ENCODE peak calls at places on chromosome 6, in seven cellular contexts. One of them, this sample, is unnamed. For H3K9me3, the result is how much of the 10 kb centered on the place peaks cover.

GRCh38 chr6:100617633-100618348 is 153.1 kb upstream of the SIM1 start:
- DNase-seq in HepG2: no peak
- DNase-seq in stomach: no peak
- DNase-seq in transverse colon: no peak
- DNase-seq in A549: peak
- DNase-seq in GM12878: no peak
- DNase-seq in tibial nerve: no peak
- DNase-seq in this sample: no peak

GRCh38 chr6:50602191-50602810 is 111.0 kb upstream of the TFAP2D start:
- DNase-seq in HepG2: peak
- DNase-seq in stomach: no peak
- DNase-seq in transverse colon: no peak
- DNase-seq in A549: peak
- DNase-seq in GM12878: no peak
- DNase-seq in tibial nerve: no peak
- DNase-seq in this sample: no peak

GRCh38 chr6:31158140-31158862 is at the start of gene TCF19:
- DNase-seq in HepG2: peak
- DNase-seq in stomach: peak
- DNase-seq in transverse colon: peak
- DNase-seq in A549: peak
- DNase-seq in GM12878: peak
- DNase-seq in tibial nerve: peak
- DNase-seq in this sample: peak

GRCh38 chr6:158708239-158708638 is 58.4 kb downstream of the SYTL3 start:
- DNase-seq in HepG2: no peak
- DNase-seq in stomach: peak
- DNase-seq in transverse colon: no peak
- DNase-seq in A549: no peak
- DNase-seq in GM12878: no peak
- DNase-seq in tibial nerve: no peak
- DNase-seq in this sample: peak

GRCh38 chr6:617485-618100 is 39.3 kb downstream of the HUS1B start:
- DNase-seq in HepG2: no peak
- DNase-seq in stomach: no peak
- DNase-seq in transverse colon: no peak
- DNase-seq in A549: peak
- DNase-seq in GM12878: no peak
- DNase-seq in tibial nerve: no peak
- DNase-seq in this sample: no peak

GRCh38 chr6:110098511-110099116 is 80.9 kb downstream of the WASF1 start:
- DNase-seq in HepG2: peak
- DNase-seq in stomach: no peak
- DNase-seq in transverse colon: no peak
- DNase-seq in A549: no peak
- DNase-seq in GM12878: no peak
- DNase-seq in tibial nerve: no peak
- DNase-seq in this sample: no peak

GRCh38 chr6:152463183-152463582 is 174.0 kb downstream of the SYNE1 start:
- DNase-seq in HepG2: no peak
- DNase-seq in stomach: no peak
- DNase-seq in transverse colon: no peak
- DNase-seq in A549: no peak
- DNase-seq in GM12878: no peak
- DNase-seq in tibial nerve: no peak
- DNase-seq in this sample: no peak

GRCh38 chr6:132041706-132042105 is 90.5 kb upstream of the CCN2 start:
- DNase-seq in HepG2: no peak
- DNase-seq in stomach: no peak
- DNase-seq in transverse colon: no peak
- DNase-seq in A549: no peak
- DNase-seq in GM12878: no peak
- DNase-seq in tibial nerve: no peak
- DNase-seq in this sample: no peak

GRCh38 chr6:43383021-43383667 is 13.7 kb upstream of the ZNF318 start:
- DNase-seq in HepG2: no peak
- DNase-seq in stomach: no peak
- DNase-seq in transverse colon: no peak
- DNase-seq in A549: no peak
- DNase-seq in GM12878: no peak
- DNase-seq in tibial nerve: no peak
- DNase-seq in this sample: no peak

GRCh38 chr6:139262519-139263300 is 29.1 kb downstream of the TXLNB start:
- DNase-seq in HepG2: no peak
- DNase-seq in stomach: no peak
- DNase-seq in transverse colon: no peak
- DNase-seq in A549: no peak
- DNase-seq in GM12878: no peak
- DNase-seq in tibial nerve: no peak
- DNase-seq in this sample: no peak

GRCh38 chr6:88168362-88168761 is 2.2 kb upstream of the CNR1 start:
- DNase-seq in HepG2: no peak
- DNase-seq in stomach: no peak
- DNase-seq in transverse colon: no peak
- DNase-seq in A549: no peak
- DNase-seq in GM12878: no peak
- DNase-seq in tibial nerve: no peak
- DNase-seq in this sample: no peak

GRCh38 chr6:20038805-20039204 is 173.5 kb downstream of the MBOAT1 start:
- DNase-seq in HepG2: no peak
- DNase-seq in stomach: no peak
- DNase-seq in transverse colon: no peak
- DNase-seq in A549: no peak
- DNase-seq in GM12878: no peak
- DNase-seq in tibial nerve: no peak
- DNase-seq in this sample: no peak

GRCh38 chr6:166381381-166381732 is 1.4 kb downstream of the MPC1 start:
- DNase-seq in HepG2: no peak
- DNase-seq in stomach: no peak
- DNase-seq in transverse colon: no peak
- DNase-seq in A549: no peak
- DNase-seq in GM12878: no peak
- DNase-seq in tibial nerve: no peak
- DNase-seq in this sample: no peak

GRCh38 chr6:78995946-78996345 is 82.1 kb downstream of the PHIP start:
- DNase-seq in HepG2: no peak
- DNase-seq in stomach: no peak
- DNase-seq in transverse colon: no peak
- DNase-seq in A549: no peak
- DNase-seq in GM12878: no peak
- DNase-seq in tibial nerve: no peak
- DNase-seq in this sample: no peak

GRCh38 chr6:128295670-128296069 is 224.7 kb downstream of the PTPRK start:
- DNase-seq in HepG2: no peak
- DNase-seq in stomach: no peak
- DNase-seq in transverse colon: no peak
- DNase-seq in A549: no peak
- DNase-seq in GM12878: no peak
- DNase-seq in tibial nerve: no peak
- DNase-seq in this sample: no peak

GRCh38 chr6:43893073-43893472 is 123.1 kb downstream of the VEGFA start:
- DNase-seq in HepG2: no peak
- DNase-seq in stomach: no peak
- DNase-seq in transverse colon: no peak
- DNase-seq in A549: no peak
- DNase-seq in GM12878: no peak
- DNase-seq in tibial nerve: no peak
- DNase-seq in this sample: no peak

GRCh38 chr6:20918868-20919267 is 384.6 kb downstream of the CDKAL1 start:
- DNase-seq in HepG2: no peak
- DNase-seq in stomach: no peak
- DNase-seq in transverse colon: no peak
- DNase-seq in A549: no peak
- DNase-seq in GM12878: no peak
- DNase-seq in tibial nerve: no peak
- DNase-seq in this sample: no peak

GRCh38 chr6:140490086-140490485 is 1115.6 kb upstream of the CITED2 start:
- DNase-seq in HepG2: no peak
- DNase-seq in stomach: no peak
- DNase-seq in transverse colon: no peak
- DNase-seq in A549: no peak
- DNase-seq in GM12878: no peak
- DNase-seq in tibial nerve: no peak
- DNase-seq in this sample: no peak

DNA sequence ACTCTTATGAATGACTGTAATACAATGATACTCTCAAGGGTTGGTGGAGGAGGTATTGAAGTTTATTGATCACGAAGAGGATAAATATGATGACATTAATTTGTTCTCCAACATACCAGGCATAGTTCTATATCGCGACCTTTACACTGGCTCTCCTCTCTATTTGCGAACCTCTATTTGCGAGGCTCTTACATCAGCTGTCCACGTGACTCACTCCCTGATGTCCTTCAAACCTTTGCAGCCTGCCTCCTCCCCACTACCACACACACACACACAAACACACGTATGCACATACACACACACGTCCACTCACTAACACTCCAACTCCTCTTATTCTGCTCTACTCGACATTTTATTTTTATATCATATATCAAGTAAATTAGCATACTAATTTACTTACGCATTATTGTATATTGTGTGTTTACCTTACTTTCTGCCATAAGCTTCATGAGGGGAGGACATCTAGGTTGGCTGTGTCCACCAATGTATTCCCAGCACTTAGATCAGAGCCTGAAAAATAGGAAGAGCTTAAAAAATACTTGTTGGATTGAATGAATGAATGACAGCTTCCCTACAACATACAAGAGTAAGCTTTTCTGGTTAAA is 53.3 kb upstream of the TNFRSF21 start:
- DNase-seq in HepG2: peak
- DNase-seq in stomach: no peak
- DNase-seq in transverse colon: no peak
- DNase-seq in A549: peak
- DNase-seq in GM12878: no peak
- DNase-seq in tibial nerve: no peak
- DNase-seq in this sample: no peak
- TF ChIP-seq EP300 in HepG2: peak
- TF ChIP-seq EP300 in stomach: no peak
- TF ChIP-seq EP300 in transverse colon: no peak
- TF ChIP-seq EP300 in A549: no peak
- TF ChIP-seq EP300 in GM12878: no peak
- TF ChIP-seq EP300 in tibial nerve: no peak
- TF ChIP-seq EP300 in this sample: no peak

GRCh38 chr6:168599769-168600330 is 158.9 kb downstream of the SMOC2 start:
- DNase-seq in HepG2: no peak
- DNase-seq in stomach: no peak
- DNase-seq in transverse colon: no peak
- DNase-seq in A549: no peak
- DNase-seq in GM12878: no peak
- DNase-seq in tibial nerve: no peak
- DNase-seq in this sample: no peak
- H3K9me3 ChIP-seq in HepG2: under half
- H3K9me3 ChIP-seq in stomach: under half
- H3K9me3 ChIP-seq in transverse colon: under half
- H3K9me3 ChIP-seq in A549: under half
- H3K9me3 ChIP-seq in GM12878: under half
- H3K9me3 ChIP-seq in tibial nerve: under half
- H3K9me3 ChIP-seq in this sample: under half

GRCh38 chr6:5063617-5064016 is 21.5 kb upstream of the PPP1R3G start:
- DNase-seq in HepG2: no peak
- DNase-seq in stomach: no peak
- DNase-seq in transverse colon: no peak
- DNase-seq in A549: no peak
- DNase-seq in GM12878: no peak
- DNase-seq in tibial nerve: no peak
- DNase-seq in this sample: no peak

GRCh38 chr6:5071216-5071615 is 13.9 kb upstream of the PPP1R3G start:
- DNase-seq in HepG2: no peak
- DNase-seq in stomach: no peak
- DNase-seq in transverse colon: no peak
- DNase-seq in A549: no peak
- DNase-seq in GM12878: no peak
- DNase-seq in tibial nerve: no peak
- DNase-seq in this sample: no peak

GRCh38 chr6:5068153-5068751 is 16.9 kb upstream of the PPP1R3G start:
- DNase-seq in HepG2: peak
- DNase-seq in stomach: no peak
- DNase-seq in transverse colon: no peak
- DNase-seq in A549: no peak
- DNase-seq in GM12878: no peak
- DNase-seq in tibial nerve: no peak
- DNase-seq in this sample: no peak

GRCh38 chr6:5066456-5067093 is 18.6 kb upstream of the PPP1R3G start:
- DNase-seq in HepG2: no peak
- DNase-seq in stomach: no peak
- DNase-seq in transverse colon: no peak
- DNase-seq in A549: no peak
- DNase-seq in GM12878: no peak
- DNase-seq in tibial nerve: no peak
- DNase-seq in this sample: no peak

DNA sequence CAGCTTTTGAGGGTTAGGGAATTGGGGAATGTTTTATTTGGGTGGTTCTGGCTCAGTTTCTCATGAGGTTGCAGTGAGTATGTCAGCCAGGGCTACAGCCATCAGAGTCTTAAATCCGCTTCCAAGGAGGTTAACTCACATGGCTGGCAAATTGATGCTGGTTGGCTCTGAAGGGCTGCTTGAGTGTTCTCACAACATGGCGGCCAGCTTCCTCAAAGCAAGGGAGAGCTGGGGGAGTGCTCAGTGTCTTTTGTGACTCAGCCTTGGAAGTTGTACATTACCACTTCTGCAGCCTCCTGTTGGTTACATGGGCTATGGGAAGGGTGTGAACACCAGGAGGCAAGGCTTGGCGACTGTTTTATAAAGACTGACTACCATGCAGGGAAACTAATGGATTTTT is 17.8 kb upstream of the PPP1R3G start:
- DNase-seq in HepG2: no peak
- DNase-seq in stomach: no peak
- DNase-seq in transverse colon: no peak
- DNase-seq in A549: no peak
- DNase-seq in GM12878: no peak
- DNase-seq in tibial nerve: no peak
- DNase-seq in this sample: no peak
- TF ChIP-seq POLR2A in HepG2: no peak
- TF ChIP-seq POLR2A in stomach: no peak
- TF ChIP-seq POLR2A in transverse colon: no peak
- TF ChIP-seq POLR2A in A549: no peak
- TF ChIP-seq POLR2A in GM12878: no peak
- TF ChIP-seq POLR2A in tibial nerve: no peak
- TF ChIP-seq POLR2A in this sample: no peak

GRCh38 chr6:168037242-168037641 is 39.8 kb downstream of the KIF25 start:
- DNase-seq in HepG2: peak
- DNase-seq in stomach: no peak
- DNase-seq in transverse colon: no peak
- DNase-seq in A549: no peak
- DNase-seq in GM12878: no peak
- DNase-seq in tibial nerve: no peak
- DNase-seq in this sample: no peak

GRCh38 chr6:168035098-168035660 is 37.7 kb downstream of the KIF25 start:
- DNase-seq in HepG2: no peak
- DNase-seq in stomach: peak
- DNase-seq in transverse colon: peak
- DNase-seq in A549: peak
- DNase-seq in GM12878: no peak
- DNase-seq in tibial nerve: no peak
- DNase-seq in this sample: peak

GRCh38 chr6:168037856-168038255 is 40.4 kb downstream of the KIF25 start:
- DNase-seq in HepG2: no peak
- DNase-seq in stomach: no peak
- DNase-seq in transverse colon: no peak
- DNase-seq in A549: no peak
- DNase-seq in GM12878: no peak
- DNase-seq in tibial nerve: no peak
- DNase-seq in this sample: no peak

GRCh38 chr6:168034537-168034936 is 37.1 kb downstream of the KIF25 start:
- DNase-seq in HepG2: no peak
- DNase-seq in stomach: no peak
- DNase-seq in transverse colon: no peak
- DNase-seq in A549: no peak
- DNase-seq in GM12878: no peak
- DNase-seq in tibial nerve: no peak
- DNase-seq in this sample: no peak

GRCh38 chr6:168035661-168036616 is 38.5 kb downstream of the KIF25 start:
- DNase-seq in HepG2: no peak
- DNase-seq in stomach: no peak
- DNase-seq in transverse colon: peak
- DNase-seq in A549: peak
- DNase-seq in GM12878: no peak
- DNase-seq in tibial nerve: no peak
- DNase-seq in this sample: no peak
- TF ChIP-seq EP300 in HepG2: no peak
- TF ChIP-seq EP300 in stomach: no peak
- TF ChIP-seq EP300 in transverse colon: no peak
- TF ChIP-seq EP300 in A549: no peak
- TF ChIP-seq EP300 in GM12878: no peak
- TF ChIP-seq EP300 in tibial nerve: peak
- TF ChIP-seq EP300 in this sample: no peak